ENCODE peak calls at places on chromosomes 2 and 18, in ten cellular contexts. K is HT1080; O is activated CD4-positive, alpha-beta T cell treated with anti-CD3 and anti-CD28 coated beads, Interleukin-2, amount 50 U/mL, for 1 hour; J is effector memory CD4-positive, alpha-beta T cell; V is stimulated activated CD8-positive, alpha-beta memory T cell treated with anti-CD3 and anti-CD28 coated beads, Interleukin-4, amount 100 ng/mL, for 4 hours; S is germinal center; M is coronary artery; F is activated CD8-positive, alpha-beta memory T cell treated with anti-CD3 and anti-CD28 coated beads for 4 hours; U is Right ventricle myocardium superior; E is GM03348. C is an unnamed sample.

GRCh38 chr18:39946623-39947061 is 2008.4 kb upstream of the PIK3C3 start:
- DNase-seq in K (peak), O (no peak), J (no peak), V (no peak), S (no peak), M (no peak), F (no peak), U (no peak), E (peak), C (peak)

GRCh38 chr2:190563109-190563508 is 28.6 kb upstream of the NEMP2 start:
- DNase-seq in K (no peak), O (peak), J (no peak), V (peak), S (no peak), M (no peak), F (peak), U (no peak), E (no peak), C (no peak)

GRCh38 chr2:3434005-3434404 is 54.5 kb downstream of the TRAPPC12 start:
- DNase-seq in K (no peak), O (no peak), J (no peak), V (no peak), S (no peak), M (no peak), F (no peak), U (no peak), E (no peak), C (no peak)

GRCh38 chr2:181120625-181121024 is 140.2 kb downstream of the UBE2E3 start:
- DNase-seq in K (peak), O (no peak), J (no peak), V (no peak), S (no peak), M (no peak), F (no peak), U (no peak), E (peak), C (no peak)

GRCh38 chr2:218010116-218010837 is 7.5 kb upstream of the TNS1 start:
- DNase-seq in K (peak), O (no peak), J (peak), V (no peak), S (peak), M (no peak), F (no peak), U (peak), E (peak), C (no peak)

GRCh38 chr2:20604401-20604911 is 46.4 kb downstream of the HS1BP3 start:
- DNase-seq in K (no peak), O (no peak), J (no peak), V (no peak), S (no peak), M (peak), F (no peak), U (peak), E (no peak), C (no peak)

GRCh38 chr2:37555457-37555856 is 116.0 kb downstream of the CDC42EP3 start:
- DNase-seq in K (no peak), O (no peak), J (no peak), V (no peak), S (peak), M (no peak), F (no peak), U (peak), E (no peak), C (no peak)

GRCh38 chr18:35054401-35054800 is 13.2 kb downstream of the MAPRE2 start:
- DNase-seq in K (no peak), O (no peak), J (no peak), V (no peak), S (no peak), M (no peak), F (no peak), U (no peak), E (no peak), C (no peak)

GRCh38 chr2:9243357-9243756 is 36.7 kb downstream of the ASAP2 start:
- DNase-seq in K (no peak), O (no peak), J (no peak), V (no peak), S (no peak), M (no peak), F (no peak), U (no peak), E (no peak), C (no peak)

GRCh38 chr2:197877038-197877437 is 72.6 kb downstream of the PLCL1 start:
- DNase-seq in K (no peak), O (no peak), J (no peak), V (no peak), S (no peak), M (no peak), F (no peak), U (no peak), E (no peak), C (no peak)

GRCh38 chr2:145190031-145190703 is 670.2 kb upstream of the ZEB2 start:
- DNase-seq in K (peak), O (no peak), J (no peak), V (no peak), S (no peak), M (no peak), F (no peak), U (no peak), E (no peak), C (no peak)

GRCh38 chr18:79897940-79898625 is 53.4 kb downstream of the SLC66A2 start:
- DNase-seq in K (no peak), O (no peak), J (no peak), V (no peak), S (no peak), M (no peak), F (no peak), U (no peak), E (no peak), C (no peak)

GRCh38 chr2:128411431-128411830 is 92.8 kb upstream of the HS6ST1 start:
- DNase-seq in K (no peak), O (no peak), J (no peak), V (no peak), S (no peak), M (peak), F (no peak), U (no peak), E (no peak), C (no peak)

GRCh38 chr2:195473802-195474201 is 183.2 kb upstream of the SLC39A10 start:
- DNase-seq in K (no peak), O (no peak), J (no peak), V (no peak), S (no peak), M (no peak), F (no peak), U (no peak), E (no peak), C (no peak)

GRCh38 chr2:230849633-230850357 is 14.9 kb upstream of the ITM2C start:
- DNase-seq in K (no peak), O (peak), J (peak), V (peak), S (peak), M (no peak), F (peak), U (peak), E (peak), C (no peak)

GRCh38 chr2:33602216-33602830 is 3.2 kb upstream of the FAM98A start:
- DNase-seq in K (peak), O (no peak), J (no peak), V (no peak), S (no peak), M (no peak), F (no peak), U (no peak), E (peak), C (no peak)

GRCh38 chr2:70212298-70212948 is 21.6 kb upstream of the C2orf42 start:
- DNase-seq in K (no peak), O (no peak), J (no peak), V (no peak), S (no peak), M (no peak), F (no peak), U (no peak), E (no peak), C (no peak)

GRCh38 chr18:62989195-62989594 is 273.9 kb downstream of the PHLPP1 start:
- DNase-seq in K (no peak), O (no peak), J (no peak), V (no peak), S (no peak), M (no peak), F (no peak), U (no peak), E (no peak), C (no peak)

GRCh38 chr2:37637985-37638384 is 33.5 kb downstream of the CDC42EP3 start:
- DNase-seq in K (no peak), O (no peak), J (no peak), V (no peak), S (no peak), M (no peak), F (no peak), U (no peak), E (peak), C (no peak)

GRCh38 chr2:154247503-154247902 is 375.8 kb downstream of the GALNT13 start:
- DNase-seq in K (no peak), O (no peak), J (no peak), V (no peak), S (no peak), M (no peak), F (no peak), U (no peak), E (no peak), C (no peak)

GRCh38 chr2:21356076-21356856 is 232.5 kb downstream of the TDRD15 start:
- DNase-seq in K (no peak), O (no peak), J (no peak), V (no peak), S (no peak), M (no peak), F (no peak), U (no peak), E (no peak), C (no peak)

GRCh38 chr18:75538727-75539126 is 111.2 kb upstream of the SMIM21 start:
- DNase-seq in K (no peak), O (no peak), J (no peak), V (no peak), S (no peak), M (no peak), F (no peak), U (no peak), E (peak), C (peak)

GRCh38 chr2:96116879-96117533 is 635 bp upstream of the ADRA2B start:
- DNase-seq in K (no peak), O (peak), J (peak), V (no peak), S (peak), M (no peak), F (no peak), U (peak), E (peak), C (no peak)

GRCh38 chr2:37325625-37326071 is 1.0 kb upstream of the PRKD3 start:
- DNase-seq in K (no peak), O (no peak), J (no peak), V (no peak), S (no peak), M (no peak), F (no peak), U (peak), E (no peak), C (no peak)

GRCh38 chr2:142445023-142445422 is 314.2 kb upstream of the LRP1B start:
- DNase-seq in K (no peak), O (no peak), J (no peak), V (no peak), S (no peak), M (no peak), F (no peak), U (no peak), E (no peak), C (no peak)

GRCh38 chr2:109471656-109472055 is 142.1 kb downstream of the SEPTIN10 start:
- DNase-seq in K (no peak), O (no peak), J (no peak), V (no peak), S (no peak), M (no peak), F (no peak), U (peak), E (no peak), C (no peak)

GRCh38 chr2:125456851-125457250 is 1199.1 kb upstream of the GYPC start:
- DNase-seq in K (no peak), O (no peak), J (no peak), V (no peak), S (no peak), M (no peak), F (no peak), U (no peak), E (no peak), C (no peak)

GRCh38 chr2:52572469-52572894 is 1195.1 kb upstream of the CHAC2 start:
- DNase-seq in K (no peak), O (no peak), J (no peak), V (no peak), S (no peak), M (no peak), F (no peak), U (peak), E (no peak), C (no peak)

GRCh38 chr18:51425475-51425874 is 228.0 kb upstream of the MEX3C start:
- DNase-seq in K (no peak), O (no peak), J (no peak), V (no peak), S (no peak), M (no peak), F (no peak), U (no peak), E (no peak), C (no peak)

GRCh38 chr2:72131916-72132841 is 15.5 kb downstream of the CYP26B1 start:
- DNase-seq in K (no peak), O (no peak), J (no peak), V (no peak), S (no peak), M (peak), F (no peak), U (no peak), E (no peak), C (no peak)

GRCh38 chr2:239871481-239872435 is 153.4 kb downstream of the NDUFA10 start:
- DNase-seq in K (no peak), O (no peak), J (no peak), V (no peak), S (no peak), M (peak), F (no peak), U (no peak), E (no peak), C (no peak)

GRCh38 chr2:211845346-211846030 is 693.1 kb downstream of the ERBB4 start:
- DNase-seq in K (no peak), O (no peak), J (no peak), V (no peak), S (no peak), M (no peak), F (no peak), U (no peak), E (no peak), C (no peak)

GRCh38 chr2:160399880-160400279 is 93.7 kb downstream of the RBMS1 start:
- DNase-seq in K (no peak), O (no peak), J (no peak), V (no peak), S (no peak), M (no peak), F (no peak), U (no peak), E (no peak), C (no peak)

GRCh38 chr18:35189510-35189909 is 51.3 kb upstream of the ZNF397 start:
- DNase-seq in K (no peak), O (no peak), J (no peak), V (no peak), S (no peak), M (no peak), F (no peak), U (no peak), E (no peak), C (no peak)

GRCh38 chr2:99255491-99256318 is at the start of gene LYG2:
- DNase-seq in K (peak), O (no peak), J (no peak), V (no peak), S (no peak), M (no peak), F (no peak), U (no peak), E (no peak), C (no peak)

GRCh38 chr2:133791191-133791590 is 222.9 kb upstream of the NCKAP5 start:
- DNase-seq in K (peak), O (no peak), J (no peak), V (no peak), S (no peak), M (no peak), F (no peak), U (no peak), E (peak), C (no peak)

GRCh38 chr2:195656131-195656858 is 731 bp upstream of the SLC39A10 start:
- DNase-seq in K (no peak), O (no peak), J (peak), V (no peak), S (no peak), M (no peak), F (no peak), U (no peak), E (peak), C (no peak)

GRCh38 chr2:160375037-160375436 is 118.6 kb downstream of the RBMS1 start:
- DNase-seq in K (no peak), O (no peak), J (no peak), V (no peak), S (no peak), M (no peak), F (no peak), U (no peak), E (no peak), C (peak)

GRCh38 chr2:134120160-134120717 is 133.6 kb upstream of the MGAT5 start:
- DNase-seq in K (no peak), O (peak), J (no peak), V (no peak), S (no peak), M (no peak), F (no peak), U (peak), E (peak), C (no peak)

C was measured in fibroblast of gingiva.